ENCODE peak calls at places on chromosome 13, in eight cellular contexts. S is left cardiac atrium, X is astrocyte of the spinal cord, E is NCI-H2081, Q is A172, H is A549, I is kidney epithelial cell, A is fibroblast of villous mesenchyme. N is an unnamed sample.

GRCh38 chr13:94811753-94812152 is 99.4 kb upstream of the SOX21 start:
- DNase-seq in Q (no peak), A (no peak), I (no peak), E (no peak), H (no peak), X (no peak), S (no peak), N (no peak)

GRCh38 chr13:23794267-23795161 is 94.7 kb downstream of the MIPEP start:
- DNase-seq in E (no peak), A (peak), X (peak), S (no peak), I (no peak), Q (peak), H (no peak), N (no peak)

GRCh38 chr13:98751397-98752110 is 918 bp downstream of the SLC15A1 start:
- DNase-seq in I (no peak), H (no peak), S (no peak), X (peak), E (no peak), Q (no peak), A (no peak), N (peak)

GRCh38 chr13:45928843-45929242 is 77.3 kb upstream of the SIAH3 start:
- DNase-seq in X (no peak), E (no peak), I (peak), Q (peak), H (no peak), A (no peak), S (no peak), N (no peak)

GRCh38 chr13:27203854-27204253 is 32.2 kb upstream of the USP12 start:
- DNase-seq in E (no peak), I (no peak), H (no peak), A (peak), X (no peak), Q (peak), S (no peak), N (no peak)

GRCh38 chr13:21233086-21233485 is 56.6 kb downstream of the MRPL57 start:
- DNase-seq in H (no peak), X (no peak), S (no peak), I (no peak), E (no peak), Q (no peak), A (peak), N (no peak)

GRCh38 chr13:28505543-28506135 is 10.7 kb upstream of the FLT1 start:
- DNase-seq in S (no peak), X (no peak), I (no peak), H (no peak), A (no peak), Q (no peak), E (no peak), N (no peak)

GRCh38 chr13:28805193-28805819 is 14.8 kb upstream of the MTUS2 start:
- DNase-seq in S (peak), E (peak), H (no peak), X (no peak), I (no peak), A (no peak), Q (peak), N (no peak)

GRCh38 chr13:44752184-44752583 is 176.1 kb upstream of the TSC22D1 start:
- DNase-seq in Q (no peak), E (no peak), I (no peak), H (no peak), X (peak), A (no peak), S (no peak), N (no peak)

GRCh38 chr13:113864303-113864890 is 521 bp upstream of the GAS6 start:
- DNase-seq in Q (no peak), I (no peak), X (no peak), H (no peak), A (peak), S (peak), E (no peak), N (no peak)

GRCh38 chr13:60397693-60398437 is 845 bp downstream of the TDRD3 start:
- DNase-seq in I (no peak), Q (peak), E (peak), S (peak), H (peak), X (peak), A (peak), N (peak)

GRCh38 chr13:88339271-88339741 is 668.1 kb downstream of the SLITRK5 start:
- DNase-seq in H (no peak), I (no peak), E (no peak), X (no peak), A (no peak), Q (peak), S (no peak), N (no peak)

GRCh38 chr13:75541961-75542360 is 4.3 kb upstream of the COMMD6 start:
- DNase-seq in H (no peak), S (no peak), I (no peak), A (no peak), E (no peak), X (no peak), Q (no peak), N (no peak)

GRCh38 chr13:85266331-85266730 is 532.9 kb downstream of the SLITRK6 start:
- DNase-seq in X (no peak), A (no peak), I (no peak), H (no peak), E (peak), S (no peak), Q (peak), N (peak)

GRCh38 chr13:104132849-104133248 is 1066.6 kb upstream of the SLC10A2 start:
- DNase-seq in X (no peak), E (no peak), H (no peak), Q (no peak), S (no peak), A (no peak), I (no peak), N (no peak)

GRCh38 chr13:34654682-34655081 is 287.4 kb upstream of the NBEA start:
- DNase-seq in X (peak), I (no peak), A (no peak), S (no peak), H (no peak), Q (no peak), E (no peak), N (no peak)

GRCh38 chr13:30111810-30112209 is 195.5 kb downstream of the KATNAL1 start:
- DNase-seq in Q (no peak), S (no peak), X (no peak), A (no peak), E (no peak), I (no peak), H (peak), N (no peak)

GRCh38 chr13:37701306-37701705 is 102.7 kb upstream of the POSTN start:
- DNase-seq in H (no peak), A (peak), S (no peak), X (peak), E (no peak), Q (no peak), I (no peak), N (no peak)

GRCh38 chr13:114101325-114101821 is 31.1 kb downstream of the RASA3 start:
- DNase-seq in I (no peak), H (no peak), Q (no peak), S (peak), A (no peak), X (no peak), E (no peak), N (no peak)